ENCODE peak calls at places on chromosomes 11 and 22, in seven cellular contexts. Q, Y, S, V, D, L and Z are unnamed samples.

GRCh38 chr11:84316866-84317560 is 1030.8 kb upstream of the CCDC90B start:
- DNase-seq in L (peak), D (no peak), S (no peak), Q (no peak), Y (no peak), V (peak), Z (no peak)

GRCh38 chr11:2092956-2093412 is 46.2 kb downstream of the IGF2 start:
- DNase-seq in S (peak), Y (peak), V (peak), Q (peak), L (peak), D (peak), Z (peak)

GRCh38 chr11:10097615-10098014 is 196.4 kb downstream of the SBF2 start:
- DNase-seq in V (no peak), Q (no peak), Y (no peak), S (no peak), D (no peak), L (no peak), Z (no peak)

GRCh38 chr11:61828629-61829407 is 718 bp downstream of the FADS2 start:
- DNase-seq in V (peak), S (no peak), D (peak), Q (no peak), L (peak), Y (no peak), Z (peak)

GRCh38 chr22:30947821-30948454 is 20.6 kb downstream of the MORC2 start:
- DNase-seq in L (peak), Q (no peak), S (peak), Y (peak), V (no peak), D (no peak), Z (peak)

GRCh38 chr11:24622262-24622661 is 125.4 kb downstream of the LUZP2 start:
- DNase-seq in V (no peak), L (no peak), Q (no peak), Y (no peak), S (no peak), D (no peak), Z (no peak)

GRCh38 chr11:69439651-69440464 is 41.6 kb upstream of the LINC01488 start:
- DNase-seq in Q (no peak), D (no peak), V (no peak), Y (no peak), L (no peak), S (no peak), Z (no peak)

GRCh38 chr22:36433318-36434231 is 45.8 kb upstream of the MYH9 start:
- DNase-seq in Q (no peak), V (no peak), D (no peak), Y (no peak), S (no peak), L (no peak), Z (no peak)

GRCh38 chr11:77865805-77866204 is 44.9 kb downstream of the AAMDC start:
- DNase-seq in S (no peak), Y (no peak), V (no peak), D (no peak), L (no peak), Q (no peak), Z (no peak)

GRCh38 chr11:77381749-77382693 is 80.5 kb upstream of the GDPD4 start:
- DNase-seq in V (no peak), L (no peak), D (no peak), Q (no peak), Y (peak), S (no peak), Z (peak)

GRCh38 chr11:78080084-78080817 is 589 bp upstream of the NDUFC2 start:
- DNase-seq in Q (no peak), V (no peak), Y (no peak), S (no peak), L (peak), D (no peak), Z (no peak)

GRCh38 chr11:19777342-19778102 is 64.9 kb downstream of the NAV2 start:
- DNase-seq in Q (no peak), D (no peak), L (peak), Y (peak), V (no peak), S (peak), Z (peak)

GRCh38 chr11:120184946-120185677 is 25.7 kb upstream of the OAF start:
- DNase-seq in S (no peak), V (peak), D (peak), Y (no peak), L (no peak), Q (no peak), Z (no peak)

GRCh38 chr11:73137262-73137941 is 4.7 kb downstream of the FCHSD2 start:
- DNase-seq in Q (no peak), V (no peak), Y (no peak), L (no peak), D (no peak), S (no peak), Z (no peak)

GRCh38 chr22:41288245-41288946 is 2.4 kb upstream of the RANGAP1 start:
- DNase-seq in Y (no peak), D (no peak), L (peak), S (peak), Q (no peak), V (peak), Z (peak)

GRCh38 chr11:96827164-96827563 is 437.4 kb downstream of the JRKL start:
- DNase-seq in Q (no peak), S (peak), Y (peak), L (peak), D (no peak), V (peak), Z (no peak)

GRCh38 chr11:47336595-47336994 is 15.9 kb downstream of the MYBPC3 start:
- DNase-seq in V (no peak), S (no peak), Y (no peak), L (no peak), Q (no peak), D (no peak), Z (no peak)

GRCh38 chr22:38774496-38775166 is 18.8 kb upstream of the SUN2 start:
- DNase-seq in Y (no peak), D (no peak), L (peak), S (no peak), V (no peak), Q (no peak), Z (no peak)

GRCh38 chr11:30017467-30017895 is 651 bp upstream of the KCNA4 start:
- DNase-seq in Y (no peak), L (no peak), V (no peak), D (no peak), Q (no peak), S (no peak), Z (no peak)

GRCh38 chr11:124194696-124195418 is 11.7 kb downstream of the OR10D3 start:
- DNase-seq in Q (no peak), D (no peak), S (peak), L (peak), V (no peak), Y (peak), Z (peak)

GRCh38 chr11:67437082-67437821 is at the start of gene PTPRCAP:
- DNase-seq in V (no peak), S (no peak), Q (peak), D (no peak), Y (no peak), L (no peak), Z (no peak)

GRCh38 chr22:50057868-50058311 is at the start of gene TTLL8:
- DNase-seq in S (no peak), V (no peak), Y (no peak), D (no peak), Q (no peak), L (no peak), Z (no peak)

GRCh38 chr11:36333897-36334296 is 37.8 kb downstream of the PRR5L start:
- DNase-seq in Y (peak), S (no peak), Q (no peak), L (peak), V (no peak), D (no peak), Z (peak)

GRCh38 chr22:46057762-46058420 is 80.9 kb upstream of the WNT7B start:
- DNase-seq in V (peak), Y (no peak), Q (no peak), L (no peak), D (peak), S (no peak), Z (peak)

GRCh38 chr11:43376594-43376993 is 17.9 kb downstream of the TTC17 start:
- DNase-seq in S (no peak), L (peak), Y (peak), D (no peak), Q (no peak), V (no peak), Z (peak)

GRCh38 chr11:26248661-26249060 is 83.3 kb upstream of the ANO3 start:
- DNase-seq in Y (no peak), D (no peak), L (no peak), Q (no peak), S (no peak), V (no peak), Z (no peak)

GRCh38 chr11:89498845-89499448 is 7.8 kb upstream of the NOX4 start:
- DNase-seq in V (no peak), D (no peak), Y (no peak), S (no peak), Q (no peak), L (no peak), Z (no peak)

GRCh38 chr11:113339909-113340569 is 25.7 kb downstream of the TTC12 start:
- DNase-seq in Y (no peak), V (no peak), D (no peak), Q (no peak), L (no peak), S (no peak), Z (no peak)